ENCODE peak calls at places on chromosomes 2 and 18, in five cellular contexts. U is suprapubic skin, B is tibial artery, K is body of pancreas, J is neural progenitor cell. Y is an unnamed sample. For H3K4me1, the result is how much of the 10 kb centered on the place peaks cover.

GRCh38 chr2:215328066-215328465 is 16.2 kb downstream of the ATIC start:
- DNase-seq in U (no peak), B (no peak), K (no peak), J (no peak), Y (no peak)

GRCh38 chr2:198322275-198322674 is 517.9 kb downstream of the PLCL1 start:
- DNase-seq in U (no peak), B (no peak), K (no peak), J (peak), Y (no peak)

GRCh38 chr18:73835656-73836055 is 312.0 kb downstream of the FBXO15 start:
- DNase-seq in U (no peak), B (no peak), K (no peak), J (no peak), Y (no peak)

GRCh38 chr2:2328847-2329246 is 2.2 kb downstream of the MYT1L start:
- DNase-seq in U (no peak), B (no peak), K (no peak), J (peak), Y (no peak)

GRCh38 chr2:186848873-186849578 is at the start of gene ZSWIM2:
- DNase-seq in U (peak), B (peak), K (peak), J (peak), Y (peak)

GRCh38 chr2:204971219-204971907 is 426.1 kb downstream of the PARD3B start:
- DNase-seq in U (no peak), B (no peak), K (no peak), J (no peak), Y (no peak)

GRCh38 chr2:109722026-109722425 is 72.1 kb upstream of the RGPD5 start:
- DNase-seq in U (peak), B (peak), K (peak), J (no peak), Y (no peak)

GRCh38 chr2:171327043-171327496 is 106.7 kb downstream of the METTL8 start:
- DNase-seq in U (no peak), B (no peak), K (no peak), J (no peak), Y (no peak)

GRCh38 chr2:9617749-9618148 is 13.0 kb downstream of the YWHAQ start:
- DNase-seq in U (no peak), B (no peak), K (no peak), J (no peak), Y (no peak)

GRCh38 chr2:58039170-58039611 is 7.4 kb upstream of the VRK2 start:
- DNase-seq in U (no peak), B (no peak), K (no peak), J (no peak), Y (no peak)

GRCh38 chr2:241799522-241800197 is 9.3 kb upstream of the NEU4 start:
- DNase-seq in U (no peak), B (peak), K (no peak), J (no peak), Y (peak)

GRCh38 chr2:42906557-42907380 is 114.4 kb upstream of the HAAO start:
- DNase-seq in U (peak), B (peak), K (no peak), J (peak), Y (no peak)

GRCh38 chr2:70141754-70142589 is 48.8 kb downstream of the C2orf42 start:
- DNase-seq in U (peak), B (no peak), K (peak), J (peak), Y (no peak)

GRCh38 chr2:138321458-138321857 is 180.1 kb upstream of the SPOPL start:
- DNase-seq in U (no peak), B (no peak), K (peak), J (no peak), Y (no peak)

GRCh38 chr2:18719978-18720775 is 130.8 kb upstream of the NT5C1B start:
- DNase-seq in U (no peak), B (peak), K (no peak), J (no peak), Y (peak)

GRCh38 chr2:224136394-224136793 is 97.3 kb upstream of the SERPINE2 start:
- DNase-seq in U (no peak), B (no peak), K (no peak), J (no peak), Y (no peak)

GRCh38 chr2:146913476-146913875 is 931.4 kb upstream of the ACVR2A start:
- DNase-seq in U (no peak), B (no peak), K (no peak), J (no peak), Y (no peak)

GRCh38 chr2:127174176-127174575 is 45.9 kb downstream of the CYP27C1 start:
- DNase-seq in U (peak), B (no peak), K (no peak), J (peak), Y (no peak)

GRCh38 chr2:85741211-85741610 is 12.6 kb upstream of the ATOH8 start:
- DNase-seq in U (no peak), B (peak), K (no peak), J (no peak), Y (peak)
- H3K4me1 ChIP-seq in U (half or more), B (half or more), K (half or more), J (under half), Y (under half)

GRCh38 chr18:22185298-22185697 is 15.9 kb downstream of the GATA6 start:
- DNase-seq in U (no peak), B (peak), K (peak), J (peak), Y (no peak)
- TF ChIP-seq CTCF in U (no peak), B (peak), K (peak), J (peak), Y (no peak)

DNA sequence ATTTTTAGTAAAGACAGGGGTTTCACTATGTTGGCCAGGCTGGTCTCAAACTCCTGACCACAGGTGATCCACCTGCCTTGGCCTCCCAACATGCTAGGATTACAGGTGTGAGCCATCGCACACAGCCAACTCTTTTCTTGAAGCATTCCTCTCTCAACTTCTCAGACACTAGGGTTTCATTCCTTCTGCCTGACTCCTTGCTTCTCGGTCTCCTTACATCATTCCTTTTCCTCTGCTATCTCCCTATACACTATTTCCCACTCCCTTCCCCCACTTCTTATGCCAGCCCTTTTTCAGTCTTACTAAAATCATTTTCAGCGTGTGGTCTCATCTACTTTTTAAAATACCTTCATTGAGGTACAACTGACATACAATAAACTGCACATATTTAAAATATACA is 6.1 kb downstream of the SOS1 start:
- DNase-seq in U (no peak), B (no peak), K (no peak), J (no peak), Y (no peak)
- H3K27ac ChIP-seq in U (no peak), B (no peak), K (no peak), J (no peak), Y (no peak)

GRCh38 chr2:101751875-101752619 is 54.5 kb downstream of the MAP4K4 start:
- DNase-seq in U (no peak), B (no peak), K (no peak), J (no peak), Y (no peak)
- H3K4me1 ChIP-seq in U (under half), B (under half), K (half or more), J (under half), Y (under half)

DNA sequence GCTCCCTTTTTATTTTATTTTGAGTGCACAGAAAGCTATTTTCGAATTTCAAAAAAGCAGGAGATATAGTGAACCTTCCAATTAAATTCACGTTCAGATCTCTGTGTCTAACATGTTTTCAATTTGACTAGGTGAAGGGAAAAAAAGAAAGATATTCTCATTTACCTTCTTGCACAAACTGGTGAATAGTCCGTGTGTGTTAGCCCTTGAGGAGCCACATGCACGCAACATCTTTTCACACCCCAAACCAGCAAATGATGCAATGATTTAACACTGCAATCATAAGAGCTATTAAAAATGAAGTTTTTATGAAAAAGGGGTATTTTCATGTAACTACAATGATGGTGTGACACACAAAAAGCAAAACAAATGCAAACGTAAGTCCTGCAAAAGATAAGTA is 109.8 kb downstream of the CPO start:
- DNase-seq in U (no peak), B (no peak), K (no peak), J (no peak), Y (no peak)
- TF ChIP-seq CTCF in U (no peak), B (no peak), K (no peak), J (no peak), Y (no peak)

GRCh38 chr18:44708451-44709083 is 27.9 kb downstream of the SETBP1 start:
- DNase-seq in U (no peak), B (no peak), K (no peak), J (no peak), Y (no peak)
- H3K27ac ChIP-seq in U (peak), B (peak), K (no peak), J (no peak), Y (no peak)

GRCh38 chr2:217749009-217749408 is 253.8 kb downstream of the TNS1 start:
- DNase-seq in U (no peak), B (no peak), K (no peak), J (no peak), Y (no peak)

GRCh38 chr2:217743407-217743806 is 259.4 kb downstream of the TNS1 start:
- DNase-seq in U (no peak), B (no peak), K (no peak), J (no peak), Y (no peak)

GRCh38 chr2:217743980-217744761 is 258.6 kb downstream of the TNS1 start:
- DNase-seq in U (no peak), B (no peak), K (no peak), J (no peak), Y (no peak)

GRCh38 chr2:217742837-217743236 is 260.0 kb downstream of the TNS1 start:
- DNase-seq in U (no peak), B (no peak), K (no peak), J (no peak), Y (no peak)

DNA sequence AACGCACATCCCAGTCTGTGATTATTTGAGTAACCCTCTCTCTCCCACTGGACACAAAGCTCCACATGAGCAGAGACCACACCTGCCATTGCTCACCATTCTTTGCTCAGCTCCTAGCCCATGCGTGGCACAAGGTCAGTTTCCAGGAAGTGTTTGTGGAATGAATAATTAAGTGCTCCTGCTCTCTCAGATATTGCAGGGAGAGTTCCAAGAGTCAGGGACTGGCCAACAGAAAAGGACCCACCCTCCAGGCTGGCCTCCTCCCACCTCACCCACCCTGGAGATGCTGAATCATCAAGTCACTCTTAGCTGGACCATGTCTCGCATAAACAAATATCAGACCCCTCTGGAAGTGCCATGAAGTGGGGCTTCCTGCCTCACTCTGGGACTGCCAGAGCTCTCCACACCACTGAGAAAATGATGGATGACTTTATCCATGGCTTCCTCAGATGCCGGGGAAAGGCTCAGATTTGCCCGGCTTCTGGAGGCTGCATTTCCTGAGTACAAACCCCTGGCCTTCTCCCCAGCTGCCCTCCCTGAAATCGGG is 256.0 kb downstream of the TNS1 start:
- DNase-seq in U (no peak), B (no peak), K (no peak), J (no peak), Y (no peak)
- H3K4me1 ChIP-seq in U (under half), B (under half), K (under half), J (under half), Y (under half)

GRCh38 chr2:61694312-61695274 is 156.4 kb upstream of the XPO1 start:
- DNase-seq in U (peak), B (peak), K (peak), J (peak), Y (peak)
- TF ChIP-seq CTCF in U (peak), B (peak), K (peak), J (peak), Y (peak)

GRCh38 chr2:188785515-188785914 is 188.7 kb upstream of the COL3A1 start:
- DNase-seq in U (no peak), B (no peak), K (no peak), J (no peak), Y (no peak)
- H3K27ac ChIP-seq in U (peak), B (peak), K (no peak), J (no peak), Y (peak)